ENCODE peak calls at places on chromosome 18, in ten cellular contexts. L is Kasumi-1, Y is epithelial cell of esophagus, R is left colon, X is AG09319, E is RPMI7951, F is fibroblast of the aortic adventitia, U is A549, I is NCI-H1092 treated with DMSO at 0.1 percent for 48 hours, W is AG09309. A is an unnamed sample.

GRCh38 chr18:68984342-68984741 is 186.5 kb downstream of the CCDC102B start:
- DNase-seq in L (no peak), Y (no peak), R (no peak), X (no peak), E (no peak), F (no peak), U (no peak), I (no peak), W (no peak), A (no peak)

GRCh38 chr18:79744625-79745024 is 53.1 kb upstream of the KCNG2 start:
- DNase-seq in L (no peak), Y (no peak), R (no peak), X (no peak), E (no peak), F (no peak), U (no peak), I (no peak), W (no peak), A (no peak)

GRCh38 chr18:8656226-8656625 is 47.0 kb downstream of the RAB12 start:
- DNase-seq in L (no peak), Y (no peak), R (no peak), X (no peak), E (no peak), F (no peak), U (no peak), I (no peak), W (no peak), A (no peak)

GRCh38 chr18:12515550-12515949 is 107.8 kb downstream of the PRELID3A start:
- DNase-seq in L (peak; percentile 58), Y (no peak), R (no peak), X (no peak), E (no peak), F (no peak), U (no peak), I (no peak), W (no peak), A (no peak)

GRCh38 chr18:58965291-58965929 is 100.7 kb downstream of the ZNF532 start:
- DNase-seq in L (no peak), Y (no peak), R (no peak), X (no peak), E (no peak), F (no peak), U (no peak), I (no peak), W (no peak), A (no peak)

GRCh38 chr18:37335337-37335736 is 230.3 kb downstream of the CELF4 start:
- DNase-seq in L (no peak), Y (no peak), R (no peak), X (no peak), E (no peak), F (no peak), U (peak; percentile 9), I (no peak), W (no peak), A (no peak)

GRCh38 chr18:64409511-64409910 is 260.6 kb upstream of the LINC00305 start:
- DNase-seq in L (peak; percentile 48), Y (peak; percentile 11), R (no peak), X (no peak), E (no peak), F (no peak), U (peak; percentile 4), I (peak; percentile 19), W (no peak), A (peak; percentile 17)

GRCh38 chr18:22848618-22849017 is 84.5 kb upstream of the RBBP8 start:
- DNase-seq in L (no peak), Y (peak; percentile 87), R (no peak), X (no peak), E (no peak), F (peak; percentile 95), U (no peak), I (no peak), W (peak; percentile 60), A (no peak)

GRCh38 chr18:63346031-63346430 is 21.0 kb downstream of the KDSR start:
- DNase-seq in L (no peak), Y (peak; percentile 98), R (no peak), X (no peak), E (no peak), F (no peak), U (no peak), I (no peak), W (no peak), A (no peak)

GRCh38 chr18:13892098-13892497 is 23.2 kb downstream of the MC2R start:
- DNase-seq in L (no peak), Y (no peak), R (no peak), X (no peak), E (no peak), F (no peak), U (no peak), I (no peak), W (no peak), A (no peak)

GRCh38 chr18:61474918-61475317 is 141.7 kb downstream of the CDH20 start:
- DNase-seq in L (no peak), Y (no peak), R (no peak), X (no peak), E (no peak), F (no peak), U (no peak), I (no peak), W (no peak), A (no peak)

GRCh38 chr18:39037925-39038324 is 1472.3 kb upstream of the CELF4 start:
- DNase-seq in L (no peak), Y (no peak), R (no peak), X (no peak), E (no peak), F (no peak), U (no peak), I (peak; percentile 73), W (no peak), A (no peak)

GRCh38 chr18:20971886-20972267 is 139.7 kb downstream of the ROCK1 start:
- DNase-seq in L (peak; percentile 55), Y (peak; percentile 41), R (no peak), X (no peak), E (peak; percentile 32), F (peak; percentile 37), U (peak; percentile 27), I (peak; percentile 1), W (no peak), A (peak; percentile 13)

GRCh38 chr18:48806551-48807261 is 144.1 kb downstream of the SMAD7 start:
- DNase-seq in L (no peak), Y (peak; percentile 29), R (peak; percentile 16), X (no peak), E (peak; percentile 80), F (peak; percentile 54), U (no peak), I (no peak), W (peak; percentile 18), A (no peak)

GRCh38 chr18:48541026-48541746 is 2.4 kb downstream of the CTIF start:
- DNase-seq in L (peak; percentile 27), Y (peak; percentile 74), R (peak; percentile 82), X (peak; percentile 44), E (peak; percentile 80), F (peak; percentile 80), U (peak; percentile 57), I (peak; percentile 67), W (peak; percentile 42), A (no peak)

GRCh38 chr18:2872095-2872494 is 25.3 kb downstream of the EMILIN2 start:
- DNase-seq in L (no peak), Y (no peak), R (no peak), X (no peak), E (no peak), F (no peak), U (no peak), I (no peak), W (no peak), A (no peak)

GRCh38 chr18:29874519-29875098 is 1167.9 kb downstream of the DSC3 start:
- DNase-seq in L (peak; percentile 65), Y (peak; percentile 67), R (no peak), X (no peak), E (peak; percentile 17), F (peak; percentile 42), U (peak; percentile 27), I (peak; percentile 50), W (no peak), A (no peak)

GRCh38 chr18:54684786-54685185 is 93.7 kb downstream of the DYNAP start:
- DNase-seq in L (no peak), Y (no peak), R (no peak), X (no peak), E (peak; percentile 76), F (peak; percentile 17), U (no peak), I (no peak), W (peak; percentile 20), A (peak; percentile 61)

GRCh38 chr18:23880931-23881330 is 133.6 kb upstream of the TTC39C start:
- DNase-seq in L (no peak), Y (no peak), R (no peak), X (no peak), E (no peak), F (no peak), U (no peak), I (no peak), W (no peak), A (no peak)

GRCh38 chr18:37383036-37383788 is 182.4 kb downstream of the CELF4 start:
- DNase-seq in L (no peak), Y (no peak), R (no peak), X (no peak), E (no peak), F (peak; percentile 6), U (peak; percentile 16), I (no peak), W (no peak), A (no peak)

GRCh38 chr18:23317975-23318675 is 135.0 kb upstream of the RIOK3 start:
- DNase-seq in L (no peak), Y (peak; percentile 50), R (no peak), X (no peak), E (peak; percentile 77), F (peak; percentile 66), U (no peak), I (no peak), W (peak; percentile 33), A (no peak)

GRCh38 chr18:48575658-48576453 is 37.0 kb downstream of the CTIF start:
- DNase-seq in L (no peak), Y (no peak), R (no peak), X (no peak), E (no peak), F (no peak), U (no peak), I (no peak), W (no peak), A (peak; percentile 82)

GRCh38 chr18:67650661-67651060 is 134.1 kb upstream of the DSEL start:
- DNase-seq in L (no peak), Y (no peak), R (no peak), X (no peak), E (no peak), F (no peak), U (no peak), I (no peak), W (no peak), A (no peak)

GRCh38 chr18:63974991-63975390 is 5.1 kb downstream of the SERPINB8 start:
- DNase-seq in L (peak; percentile 34), Y (peak; percentile 57), R (peak; percentile 49), X (no peak), E (peak; percentile 47), F (peak; percentile 41), U (peak; percentile 11), I (peak; percentile 9), W (no peak), A (no peak)

GRCh38 chr18:77123313-77124231 is 9.0 kb downstream of the MBP start:
- DNase-seq in L (no peak), Y (no peak), R (no peak), X (no peak), E (no peak), F (no peak), U (no peak), I (no peak), W (no peak), A (no peak)

GRCh38 chr18:25230658-25231326 is 121.2 kb downstream of the ZNF521 start:
- DNase-seq in L (no peak), Y (peak; percentile 45), R (peak; percentile 29), X (peak; percentile 71), E (peak; percentile 68), F (peak; percentile 95), U (peak; percentile 0), I (no peak), W (peak; percentile 73), A (peak; percentile 24)

GRCh38 chr18:13390196-13390595 is 171.6 kb downstream of the LDLRAD4 start:
- DNase-seq in L (no peak), Y (no peak), R (no peak), X (no peak), E (no peak), F (no peak), U (no peak), I (peak; percentile 13), W (no peak), A (no peak)

GRCh38 chr18:23191952-23192662 is 56.8 kb downstream of the CABLES1 start:
- DNase-seq in L (peak; percentile 97), Y (peak; percentile 49), R (peak; percentile 57), X (peak; percentile 10), E (peak; percentile 87), F (peak; percentile 76), U (no peak), I (peak; percentile 74), W (no peak), A (peak; percentile 62)

A was measured in smooth muscle cell of the brain vasculature.